ENCODE peak calls at places on chromosomes 2 and 18, in five cellular contexts. Q, M, U, S and B are unnamed samples.

GRCh38 chr18:46642561-46642960 is 14.5 kb downstream of the LOXHD1 start:
- DNase-seq in Q (no peak), M (no peak), U (no peak), S (no peak), B (no peak)

GRCh38 chr2:241609859-241610793 is 26.8 kb downstream of the THAP4 start:
- DNase-seq in Q (peak; percentile 40), M (peak; percentile 87), U (peak; percentile 93), S (peak; percentile 80), B (no peak)

GRCh38 chr2:12277305-12278034 is 439.3 kb upstream of the TRIB2 start:
- DNase-seq in Q (no peak), M (peak; percentile 91), U (no peak), S (no peak), B (no peak)

GRCh38 chr2:7048762-7049294 is 131.6 kb downstream of the RNF144A start:
- DNase-seq in Q (no peak), M (no peak), U (no peak), S (no peak), B (no peak)

GRCh38 chr2:10548626-10549025 is 100.5 kb upstream of the ODC1 start:
- DNase-seq in Q (no peak), M (no peak), U (no peak), S (no peak), B (no peak)

GRCh38 chr2:149573760-149574159 is 13.8 kb downstream of the MMADHC start:
- DNase-seq in Q (no peak), M (no peak), U (no peak), S (no peak), B (no peak)

GRCh38 chr18:75162978-75163377 is 46.0 kb downstream of the PTGR3 start:
- DNase-seq in Q (no peak), M (no peak), U (no peak), S (no peak), B (no peak)

GRCh38 chr2:39301352-39301751 is 57.6 kb upstream of the CDKL4 start:
- DNase-seq in Q (no peak), M (no peak), U (no peak), S (no peak), B (no peak)

GRCh38 chr2:72153026-72153791 is 5.5 kb upstream of the CYP26B1 start:
- DNase-seq in Q (no peak), M (no peak), U (no peak), S (no peak), B (no peak)

GRCh38 chr2:231715988-231716616 is 7.8 kb downstream of the PTMA start:
- DNase-seq in Q (no peak), M (peak; percentile 61), U (no peak), S (no peak), B (no peak)

GRCh38 chr18:63063171-63063570 is 256.4 kb downstream of the BCL2 start:
- DNase-seq in Q (no peak), M (no peak), U (no peak), S (no peak), B (no peak)
- TF ChIP-seq HDAC2 in Q (no peak), M (no peak), U (no peak), S (no peak), B (no peak)

DNA sequence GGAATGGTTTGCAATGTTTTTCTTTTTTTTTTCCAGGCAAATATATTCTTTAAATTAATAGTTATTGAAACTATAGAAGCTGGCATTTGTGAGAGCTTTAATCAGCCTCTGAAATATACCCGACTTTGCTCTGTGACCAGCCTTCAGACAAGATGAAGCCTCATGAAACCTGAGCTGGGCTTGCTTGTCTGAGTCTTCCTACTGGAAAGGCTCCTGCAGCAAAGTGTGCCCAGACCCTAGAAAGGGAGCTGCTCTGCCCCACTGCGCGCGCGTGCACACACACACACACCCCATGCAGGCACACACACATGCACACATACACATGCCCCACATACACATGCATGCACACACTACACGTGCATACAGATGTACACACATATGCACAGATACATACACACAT is 203.3 kb upstream of the NT5C1B start:
- DNase-seq in Q (no peak), M (no peak), U (no peak), S (no peak), B (no peak)
- TF ChIP-seq HDAC2 in Q (no peak), M (no peak), U (no peak), S (no peak), B (no peak)

GRCh38 chr2:168518555-168519066 is 62.5 kb downstream of the CERS6 start:
- DNase-seq in Q (no peak), M (no peak), U (no peak), S (peak; percentile 13), B (no peak)
- TF ChIP-seq HDAC2 in Q (no peak), M (no peak), U (no peak), S (no peak), B (no peak)

DNA sequence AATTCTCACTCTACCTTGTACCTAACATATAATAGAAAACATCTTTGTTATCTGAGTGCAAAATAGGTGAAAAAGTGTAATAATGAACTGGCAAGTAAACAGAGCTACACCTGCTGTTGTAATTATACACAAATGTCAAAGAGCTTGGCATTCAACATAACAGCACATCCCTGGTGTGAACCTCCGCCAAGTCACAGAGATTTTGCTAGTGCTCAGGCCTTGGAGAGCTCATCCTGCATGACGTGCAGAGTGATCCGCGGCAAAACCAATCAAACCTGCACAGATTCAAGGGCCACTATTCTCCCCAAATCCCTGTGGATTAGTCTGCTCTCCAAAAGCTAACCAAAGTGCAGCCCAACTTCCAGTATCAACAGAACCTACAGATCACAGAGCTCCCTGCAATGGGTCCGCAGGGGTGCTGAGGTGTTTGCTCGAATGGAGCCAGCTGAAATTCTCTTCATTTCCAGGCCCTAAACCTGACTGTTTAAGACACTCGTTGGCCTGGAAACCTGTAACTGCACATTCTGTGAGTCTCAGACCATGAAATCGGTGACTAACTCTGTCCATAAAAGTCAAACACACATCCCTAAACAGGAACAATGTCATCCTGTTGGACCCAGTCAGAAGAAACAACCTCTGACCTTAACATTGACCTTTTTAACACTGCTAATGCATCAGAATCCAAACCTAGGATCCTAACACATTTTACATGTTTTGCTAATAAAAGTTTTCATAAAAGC is 111.8 kb downstream of the EPB41L3 start:
- DNase-seq in Q (no peak), M (no peak), U (no peak), S (no peak), B (no peak)
- TF ChIP-seq HDAC2 in Q (no peak), M (no peak), U (no peak), S (no peak), B (no peak)